ENCODE peak calls at places on chromosomes 3 and 15, in eight cellular contexts. E, M, G, D, K, W, Y and R are unnamed samples.

GRCh38 chr15:63016234-63016633 is 26.3 kb upstream of the TPM1 start:
- ATAC-seq in E (no peak), M (no peak), G (no peak), D (no peak), K (no peak), W (no peak), Y (no peak), R (no peak)

GRCh38 chr3:37689645-37690356 is 171.9 kb upstream of the CTDSPL start:
- ATAC-seq in E (no peak), M (no peak), G (no peak), D (no peak), K (no peak), W (peak), Y (no peak), R (no peak)

GRCh38 chr3:44612678-44613077 is 12.2 kb upstream of the ZNF197 start:
- ATAC-seq in E (no peak), M (no peak), G (no peak), D (no peak), K (no peak), W (no peak), Y (no peak), R (no peak)

GRCh38 chr3:171784937-171785336 is 25.3 kb downstream of the PLD1 start:
- ATAC-seq in E (no peak), M (no peak), G (no peak), D (no peak), K (no peak), W (no peak), Y (no peak), R (no peak)

GRCh38 chr15:37289109-37289765 is 188.9 kb upstream of the MEIS2 start:
- ATAC-seq in E (peak), M (peak), G (peak), D (no peak), K (no peak), W (no peak), Y (no peak), R (no peak)

GRCh38 chr3:138124188-138124587 is 8.0 kb downstream of the A4GNT start:
- ATAC-seq in E (no peak), M (no peak), G (no peak), D (no peak), K (no peak), W (no peak), Y (no peak), R (no peak)

GRCh38 chr3:177966493-177966892 is 569.7 kb upstream of the KCNMB2 start:
- ATAC-seq in E (no peak), M (no peak), G (no peak), D (no peak), K (no peak), W (no peak), Y (no peak), R (no peak)

GRCh38 chr15:59298255-59298856 is 74.3 kb downstream of the MYO1E start:
- ATAC-seq in E (peak), M (no peak), G (no peak), D (no peak), K (no peak), W (no peak), Y (no peak), R (no peak)

GRCh38 chr3:65344444-65344843 is 656.6 kb upstream of the ADAMTS9 start:
- ATAC-seq in E (no peak), M (no peak), G (no peak), D (no peak), K (no peak), W (no peak), Y (no peak), R (no peak)

GRCh38 chr15:40069178-40070165 is 30.5 kb upstream of the SRP14 start:
- ATAC-seq in E (peak), M (peak), G (peak), D (peak), K (no peak), W (peak), Y (peak), R (peak)

GRCh38 chr3:13199899-13200451 is 126.7 kb upstream of the IQSEC1 start:
- ATAC-seq in E (no peak), M (no peak), G (no peak), D (no peak), K (no peak), W (no peak), Y (no peak), R (no peak)

GRCh38 chr3:33918357-33918756 is 119.9 kb downstream of the PDCD6IP start:
- ATAC-seq in E (no peak), M (no peak), G (no peak), D (no peak), K (no peak), W (no peak), Y (no peak), R (no peak)

GRCh38 chr3:193029800-193030199 is 112.1 kb upstream of the MB21D2 start:
- ATAC-seq in E (no peak), M (no peak), G (no peak), D (peak), K (no peak), W (no peak), Y (no peak), R (no peak)

GRCh38 chr3:53881691-53882593 is at the start of gene ACTR8:
- ATAC-seq in E (peak), M (peak), G (peak), D (peak), K (peak), W (peak), Y (peak), R (peak)
- TF ChIP-seq POLR2A in E (peak), M (peak), G (peak), D (peak), K (peak), W (peak), Y (peak), R (peak)

DNA sequence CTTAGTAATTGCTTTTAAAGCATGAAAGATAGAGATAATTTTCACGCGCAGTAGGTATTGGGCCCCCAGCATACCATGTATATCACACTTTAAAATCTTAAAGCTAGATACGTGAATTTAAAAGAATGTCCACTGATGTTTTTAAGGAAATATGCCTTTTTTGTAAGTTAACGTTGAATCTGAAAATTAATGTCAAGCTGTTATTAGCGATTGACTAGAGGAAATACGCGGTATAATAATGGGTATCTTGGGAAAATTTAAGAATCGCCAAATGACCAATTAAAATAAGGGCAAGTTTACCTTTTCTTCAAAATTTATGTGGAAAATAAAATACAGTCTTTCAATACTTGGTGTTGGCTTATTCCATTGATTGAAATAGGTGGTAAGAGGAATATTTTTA is 13.3 kb upstream of the CHD2 start:
- ATAC-seq in E (no peak), M (no peak), G (no peak), D (no peak), K (no peak), W (no peak), Y (no peak), R (no peak)
- TF ChIP-seq POLR2A in E (no peak), M (no peak), G (no peak), D (no peak), K (no peak), W (no peak), Y (no peak), R (no peak)

DNA sequence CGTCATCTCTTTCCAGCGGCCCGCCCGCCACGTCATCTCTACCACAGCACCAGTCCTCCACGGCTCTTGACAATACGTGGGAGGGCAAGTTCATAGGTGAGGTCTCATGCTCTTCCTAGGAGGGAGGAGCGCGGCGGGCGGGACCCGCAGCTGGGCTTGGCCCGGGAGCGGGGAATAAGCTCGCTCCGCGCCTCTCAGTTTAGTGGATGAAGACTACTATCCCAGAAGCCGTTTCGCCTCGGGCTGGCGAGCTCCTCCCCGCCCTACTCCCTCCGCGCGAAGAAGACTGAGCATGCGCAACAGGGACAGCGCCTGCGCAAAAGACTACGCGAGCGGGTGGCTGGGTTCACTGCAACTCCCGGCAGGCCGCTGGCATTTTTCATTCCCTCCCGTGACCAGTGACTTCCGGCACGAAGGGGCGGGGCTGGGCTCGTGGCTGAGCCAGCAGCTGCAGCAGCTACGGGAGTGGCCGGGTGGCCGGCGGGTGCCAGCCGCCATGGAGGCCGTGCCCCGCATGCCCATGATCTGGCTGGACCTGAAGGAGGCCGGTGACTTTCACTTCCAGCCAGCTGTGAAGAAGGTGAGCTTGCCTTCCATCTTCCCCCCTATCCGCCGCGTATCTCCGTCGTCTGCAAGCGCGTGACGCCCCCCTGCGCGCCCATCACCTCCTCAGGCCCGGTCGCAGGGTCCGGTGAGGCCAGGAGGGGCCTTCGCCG is at the start of gene PTPN23:
- ATAC-seq in E (peak), M (peak), G (peak), D (peak), K (peak), W (peak), Y (peak), R (peak)
- TF ChIP-seq POLR2A in E (peak), M (peak), G (peak), D (peak), K (peak), W (peak), Y (peak), R (peak)

DNA sequence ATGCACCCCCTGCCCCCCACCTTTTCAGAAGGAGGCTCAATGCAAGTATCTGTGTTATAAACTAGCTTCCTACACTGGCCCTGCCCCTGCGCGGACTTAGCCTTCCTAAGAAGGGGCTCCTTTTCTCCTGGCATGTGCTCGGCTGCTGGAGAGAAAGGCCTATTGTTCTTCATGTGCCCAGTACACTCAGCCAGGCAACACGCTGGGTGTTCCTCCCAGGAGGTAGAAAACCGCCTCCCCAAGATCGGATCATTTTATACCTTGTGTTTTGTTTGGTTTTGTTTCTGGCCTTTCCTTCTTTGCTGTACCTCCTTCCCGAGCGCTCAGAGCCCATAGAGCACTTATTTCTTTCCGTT is 30.2 kb downstream of the CCNL1 start:
- ATAC-seq in E (peak), M (peak), G (peak), D (no peak), K (no peak), W (no peak), Y (no peak), R (no peak)
- TF ChIP-seq POLR2A in E (no peak), M (no peak), G (no peak), D (no peak), K (no peak), W (no peak), Y (no peak), R (no peak)

GRCh38 chr15:89244512-89244869 is 712 bp downstream of the FANCI start:
- ATAC-seq in E (peak), M (peak), G (peak), D (no peak), K (peak), W (no peak), Y (no peak), R (no peak)

GRCh38 chr15:89247441-89247840 is 3.7 kb downstream of the FANCI start:
- ATAC-seq in E (no peak), M (no peak), G (no peak), D (no peak), K (no peak), W (no peak), Y (no peak), R (no peak)

GRCh38 chr15:89248584-89248983 is 4.8 kb downstream of the FANCI start:
- ATAC-seq in E (no peak), M (no peak), G (no peak), D (no peak), K (no peak), W (no peak), Y (no peak), R (no peak)

GRCh38 chr15:89243046-89243690 is 611 bp upstream of the FANCI start:
- ATAC-seq in E (no peak), M (no peak), G (no peak), D (no peak), K (no peak), W (peak), Y (peak), R (peak)

DNA sequence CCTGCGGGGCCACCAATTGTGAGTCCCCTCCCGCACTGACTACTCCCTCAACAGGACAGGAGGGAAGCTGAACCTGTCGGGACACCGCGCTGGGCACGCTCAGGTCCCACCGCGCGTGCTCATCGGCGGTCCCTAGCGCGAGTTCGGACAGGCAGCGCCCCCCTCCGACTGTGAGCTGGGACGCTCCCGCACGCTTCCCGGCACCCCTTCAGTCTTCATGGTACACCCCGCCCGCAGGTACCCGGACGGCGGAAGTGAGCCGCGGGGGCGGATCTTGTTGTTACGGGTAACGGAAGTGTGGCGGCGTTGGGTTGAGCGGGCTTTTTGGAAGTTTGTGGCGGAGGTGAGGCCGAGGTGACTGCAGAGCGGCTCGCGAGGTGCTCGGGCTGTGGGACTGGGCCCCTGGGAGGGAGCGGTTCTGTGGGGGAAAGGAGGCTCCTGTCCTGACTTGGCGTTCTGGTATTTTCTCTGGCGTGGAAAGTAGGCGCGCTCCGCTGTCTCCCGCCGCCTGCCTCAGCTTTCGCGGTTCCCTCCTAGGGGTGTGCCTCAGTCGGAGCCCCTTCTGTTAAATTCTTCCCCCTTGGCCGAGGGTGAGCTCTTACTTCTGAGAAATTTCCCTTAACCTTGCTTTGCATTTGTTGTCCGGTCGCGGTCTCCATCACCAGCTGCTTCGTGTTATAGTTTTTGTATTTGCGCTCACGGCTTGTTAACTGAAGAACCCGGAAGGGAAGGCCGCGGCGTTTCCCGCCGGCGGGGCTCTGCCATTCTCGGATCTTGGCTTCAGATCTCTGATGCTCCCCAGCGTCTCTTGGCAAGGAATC is at the start of gene FANCI:
- ATAC-seq in E (peak), M (peak), G (peak), D (peak), K (peak), W (peak), Y (peak), R (peak)
- TF ChIP-seq POLR2A in E (peak), M (peak), G (peak), D (peak), K (peak), W (peak), Y (peak), R (no peak)

DNA sequence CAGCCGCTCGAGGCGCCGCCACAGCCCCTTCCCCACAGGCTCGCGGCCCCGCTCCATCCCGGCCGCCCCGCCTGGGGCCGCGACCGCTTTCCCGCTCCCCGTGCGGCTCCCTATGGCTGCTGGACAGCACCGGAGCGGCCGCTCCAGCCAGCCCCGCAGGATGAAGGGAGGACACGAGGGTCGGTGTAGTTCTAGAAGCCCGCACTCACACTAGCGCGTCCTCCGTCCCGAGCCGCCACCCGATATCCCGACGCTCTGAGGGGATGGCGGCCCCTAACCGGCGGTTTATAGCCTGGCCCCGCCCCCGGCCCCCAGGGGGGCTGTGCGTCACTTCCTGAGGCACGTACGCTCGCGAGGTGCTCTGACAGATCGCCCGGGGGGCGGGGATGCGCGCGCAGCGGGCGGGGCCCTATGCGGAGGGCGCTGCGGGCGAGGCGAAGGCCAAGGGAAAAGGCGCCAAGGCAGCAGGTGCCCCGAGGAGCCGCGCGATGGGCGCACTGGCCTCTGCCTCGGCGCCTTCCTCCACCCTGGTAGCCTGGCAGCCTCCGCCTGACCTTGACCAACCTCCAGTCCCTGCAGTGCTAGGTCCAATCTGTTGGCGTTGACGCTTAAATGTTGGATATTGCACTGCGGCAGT is at the start of gene TFRC:
- ATAC-seq in E (peak), M (peak), G (peak), D (peak), K (peak), W (peak), Y (peak), R (peak)
- TF ChIP-seq POLR2A in E (peak), M (peak), G (peak), D (peak), K (peak), W (peak), Y (peak), R (peak)

GRCh38 chr3:98021821-98022220 is 13.3 kb downstream of the GABRR3 start:
- ATAC-seq in E (no peak), M (peak), G (no peak), D (no peak), K (no peak), W (no peak), Y (no peak), R (no peak)

GRCh38 chr3:98025392-98025791 is 9.7 kb downstream of the GABRR3 start:
- ATAC-seq in E (no peak), M (no peak), G (no peak), D (no peak), K (no peak), W (no peak), Y (no peak), R (no peak)

GRCh38 chr3:98026425-98027083 is 8.6 kb downstream of the GABRR3 start:
- ATAC-seq in E (no peak), M (no peak), G (no peak), D (no peak), K (no peak), W (no peak), Y (no peak), R (no peak)

GRCh38 chr3:98020412-98020811 is 14.7 kb downstream of the GABRR3 start:
- ATAC-seq in E (no peak), M (no peak), G (no peak), D (no peak), K (no peak), W (peak), Y (no peak), R (no peak)

GRCh38 chr3:98022978-98023820 is 11.9 kb downstream of the GABRR3 start:
- ATAC-seq in E (peak), M (peak), G (peak), D (no peak), K (peak), W (peak), Y (peak), R (peak)
- TF ChIP-seq POLR2A in E (no peak), M (no peak), G (no peak), D (no peak), K (no peak), W (no peak), Y (no peak), R (no peak)

DNA sequence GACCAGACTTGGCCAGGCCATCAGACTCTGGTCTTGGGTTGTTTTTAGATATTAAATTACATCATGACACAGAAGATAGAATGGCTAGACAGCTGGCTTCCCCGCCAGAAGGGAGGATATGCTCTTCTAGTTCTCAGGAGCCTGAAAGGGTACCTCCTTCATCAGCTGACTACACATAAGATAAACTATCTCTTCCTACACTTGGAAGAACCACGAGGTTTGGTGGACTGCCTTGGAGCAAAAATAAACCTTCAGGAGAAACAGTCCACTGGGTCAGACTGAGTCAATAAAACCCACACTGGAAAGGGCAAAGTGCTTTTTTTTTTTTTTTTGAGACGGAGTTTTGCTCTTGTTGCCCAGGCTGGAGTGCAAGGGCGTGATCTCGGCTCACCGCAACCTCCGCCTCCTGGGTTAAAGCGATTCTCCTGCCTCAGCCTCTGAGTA is 26.3 kb upstream of the DYNC1LI1 start:
- ATAC-seq in E (no peak), M (no peak), G (peak), D (no peak), K (peak), W (peak), Y (no peak), R (peak)
- TF ChIP-seq POLR2A in E (no peak), M (no peak), G (no peak), D (no peak), K (no peak), W (no peak), Y (no peak), R (no peak)

DNA sequence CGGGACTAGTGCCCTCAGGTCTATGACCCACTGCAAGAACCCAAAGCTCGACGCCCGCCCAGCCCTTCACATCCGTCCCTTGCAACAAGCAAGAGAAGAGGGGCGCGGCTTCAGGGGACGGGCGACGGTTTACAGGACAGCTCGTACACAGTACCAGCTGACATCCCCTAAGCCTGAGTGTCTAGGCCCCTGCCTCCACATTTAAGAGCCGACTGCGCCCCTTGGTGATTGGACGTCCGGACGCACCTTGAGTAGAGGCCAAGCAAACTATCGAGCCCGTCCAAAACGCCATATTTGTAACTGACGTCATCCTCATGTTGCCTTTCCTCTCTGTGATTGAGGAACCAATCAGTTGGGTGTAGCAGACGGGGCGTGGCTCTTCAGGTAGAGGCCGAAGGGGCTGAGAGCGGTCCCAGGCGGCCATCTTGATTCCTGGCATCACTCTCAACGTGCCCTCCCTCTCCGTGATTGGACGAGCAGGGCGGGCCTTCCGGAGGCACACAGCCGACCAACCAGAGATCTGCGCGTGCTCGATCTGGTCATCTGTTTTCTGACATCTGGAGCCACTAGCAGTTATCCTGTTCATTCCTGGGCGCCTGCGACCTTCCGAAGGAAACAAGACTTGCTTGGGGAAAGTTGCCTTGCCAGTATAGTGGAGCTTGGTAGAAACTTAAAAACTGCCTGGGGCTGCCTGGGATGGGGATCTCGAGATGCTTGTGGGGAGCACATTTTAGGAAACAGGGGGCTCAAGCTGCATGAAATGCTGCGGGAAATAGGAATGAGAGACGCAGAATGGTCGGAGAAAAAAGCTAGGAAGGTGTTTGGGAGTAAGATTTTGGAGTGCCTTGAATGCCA is 4.0 kb upstream of the RPL14 start:
- ATAC-seq in E (peak), M (peak), G (peak), D (peak), K (peak), W (peak), Y (peak), R (peak)
- TF ChIP-seq POLR2A in E (peak), M (peak), G (peak), D (peak), K (peak), W (peak), Y (peak), R (peak)